ENCODE peak calls at places on chromosomes 1 and 21, in eight cellular contexts. One of them, this sample, is unnamed.

GRCh38 chr1:44884746-44885145 is 41.7 kb upstream of the PTCH2 start:
- DNase-seq in cardiac muscle cell: no peak
- DNase-seq in omental fat pad: no peak
- DNase-seq in SIG-M5: no peak
- DNase-seq in naive B cell: no peak
- DNase-seq in left ventricle myocardium superior: peak
- DNase-seq in activated CD4-positive, alpha-beta T cell treated with anti-CD3 and anti-CD28 coated beads, Interleukin-2, amount 10 ng/mL, durations not matched to agents 7 days and 5 days: no peak
- DNase-seq in heart left ventricle: peak
- DNase-seq in this sample: no peak

GRCh38 chr1:152110860-152111514 is 4.3 kb downstream of the TCHH start:
- DNase-seq in cardiac muscle cell: no peak
- DNase-seq in omental fat pad: no peak
- DNase-seq in SIG-M5: no peak
- DNase-seq in naive B cell: no peak
- DNase-seq in left ventricle myocardium superior: peak
- DNase-seq in activated CD4-positive, alpha-beta T cell treated with anti-CD3 and anti-CD28 coated beads, Interleukin-2, amount 10 ng/mL, durations not matched to agents 7 days and 5 days: peak
- DNase-seq in heart left ventricle: no peak
- DNase-seq in this sample: no peak

GRCh38 chr21:45535341-45536081 is 6.7 kb downstream of the SLC19A1 start:
- DNase-seq in cardiac muscle cell: no peak
- DNase-seq in omental fat pad: no peak
- DNase-seq in SIG-M5: no peak
- DNase-seq in naive B cell: no peak
- DNase-seq in left ventricle myocardium superior: peak
- DNase-seq in activated CD4-positive, alpha-beta T cell treated with anti-CD3 and anti-CD28 coated beads, Interleukin-2, amount 10 ng/mL, durations not matched to agents 7 days and 5 days: no peak
- DNase-seq in heart left ventricle: peak
- DNase-seq in this sample: no peak

GRCh38 chr1:202953412-202953811 is 4.7 kb downstream of the ADIPOR1 start:
- DNase-seq in cardiac muscle cell: no peak
- DNase-seq in omental fat pad: no peak
- DNase-seq in SIG-M5: no peak
- DNase-seq in naive B cell: no peak
- DNase-seq in left ventricle myocardium superior: no peak
- DNase-seq in activated CD4-positive, alpha-beta T cell treated with anti-CD3 and anti-CD28 coated beads, Interleukin-2, amount 10 ng/mL, durations not matched to agents 7 days and 5 days: no peak
- DNase-seq in heart left ventricle: no peak
- DNase-seq in this sample: no peak

GRCh38 chr1:221263831-221264767 is 384.9 kb downstream of the HLX start:
- DNase-seq in cardiac muscle cell: peak
- DNase-seq in omental fat pad: no peak
- DNase-seq in SIG-M5: no peak
- DNase-seq in naive B cell: peak
- DNase-seq in left ventricle myocardium superior: no peak
- DNase-seq in activated CD4-positive, alpha-beta T cell treated with anti-CD3 and anti-CD28 coated beads, Interleukin-2, amount 10 ng/mL, durations not matched to agents 7 days and 5 days: peak
- DNase-seq in heart left ventricle: peak
- DNase-seq in this sample: peak

GRCh38 chr1:228478912-228479665 is 8.1 kb upstream of the RNF187 start:
- DNase-seq in cardiac muscle cell: no peak
- DNase-seq in omental fat pad: no peak
- DNase-seq in SIG-M5: no peak
- DNase-seq in naive B cell: no peak
- DNase-seq in left ventricle myocardium superior: no peak
- DNase-seq in activated CD4-positive, alpha-beta T cell treated with anti-CD3 and anti-CD28 coated beads, Interleukin-2, amount 10 ng/mL, durations not matched to agents 7 days and 5 days: no peak
- DNase-seq in heart left ventricle: no peak
- DNase-seq in this sample: no peak

GRCh38 chr1:119918301-119918700 is 22.0 kb upstream of the ADAM30 start:
- DNase-seq in cardiac muscle cell: no peak
- DNase-seq in omental fat pad: no peak
- DNase-seq in SIG-M5: no peak
- DNase-seq in naive B cell: no peak
- DNase-seq in left ventricle myocardium superior: no peak
- DNase-seq in activated CD4-positive, alpha-beta T cell treated with anti-CD3 and anti-CD28 coated beads, Interleukin-2, amount 10 ng/mL, durations not matched to agents 7 days and 5 days: no peak
- DNase-seq in heart left ventricle: no peak
- DNase-seq in this sample: no peak

GRCh38 chr1:173467426-173467825 is 9.7 kb upstream of the PRDX6 start:
- DNase-seq in cardiac muscle cell: no peak
- DNase-seq in omental fat pad: no peak
- DNase-seq in SIG-M5: no peak
- DNase-seq in naive B cell: no peak
- DNase-seq in left ventricle myocardium superior: no peak
- DNase-seq in activated CD4-positive, alpha-beta T cell treated with anti-CD3 and anti-CD28 coated beads, Interleukin-2, amount 10 ng/mL, durations not matched to agents 7 days and 5 days: no peak
- DNase-seq in heart left ventricle: no peak
- DNase-seq in this sample: no peak

GRCh38 chr1:85297855-85298629 is 21.6 kb upstream of the BCL10 start:
- DNase-seq in cardiac muscle cell: no peak
- DNase-seq in omental fat pad: no peak
- DNase-seq in SIG-M5: no peak
- DNase-seq in naive B cell: peak
- DNase-seq in left ventricle myocardium superior: no peak
- DNase-seq in activated CD4-positive, alpha-beta T cell treated with anti-CD3 and anti-CD28 coated beads, Interleukin-2, amount 10 ng/mL, durations not matched to agents 7 days and 5 days: peak
- DNase-seq in heart left ventricle: no peak
- DNase-seq in this sample: peak

GRCh38 chr1:9068971-9069323 is 488 bp downstream of the SLC2A5 start:
- DNase-seq in cardiac muscle cell: no peak
- DNase-seq in omental fat pad: no peak
- DNase-seq in SIG-M5: no peak
- DNase-seq in naive B cell: no peak
- DNase-seq in left ventricle myocardium superior: no peak
- DNase-seq in activated CD4-positive, alpha-beta T cell treated with anti-CD3 and anti-CD28 coated beads, Interleukin-2, amount 10 ng/mL, durations not matched to agents 7 days and 5 days: no peak
- DNase-seq in heart left ventricle: no peak
- DNase-seq in this sample: no peak

GRCh38 chr1:64378826-64379225 is 91.1 kb upstream of the CACHD1 start:
- DNase-seq in cardiac muscle cell: no peak
- DNase-seq in omental fat pad: no peak
- DNase-seq in SIG-M5: no peak
- DNase-seq in naive B cell: no peak
- DNase-seq in left ventricle myocardium superior: no peak
- DNase-seq in activated CD4-positive, alpha-beta T cell treated with anti-CD3 and anti-CD28 coated beads, Interleukin-2, amount 10 ng/mL, durations not matched to agents 7 days and 5 days: no peak
- DNase-seq in heart left ventricle: no peak
- DNase-seq in this sample: no peak

GRCh38 chr1:187837787-187838186 is 1009.0 kb downstream of the PLA2G4A start:
- DNase-seq in cardiac muscle cell: no peak
- DNase-seq in omental fat pad: no peak
- DNase-seq in SIG-M5: no peak
- DNase-seq in naive B cell: no peak
- DNase-seq in left ventricle myocardium superior: no peak
- DNase-seq in activated CD4-positive, alpha-beta T cell treated with anti-CD3 and anti-CD28 coated beads, Interleukin-2, amount 10 ng/mL, durations not matched to agents 7 days and 5 days: no peak
- DNase-seq in heart left ventricle: no peak
- DNase-seq in this sample: no peak

GRCh38 chr21:43755820-43756594 is 20.1 kb downstream of the CSTB start:
- DNase-seq in cardiac muscle cell: no peak
- DNase-seq in omental fat pad: no peak
- DNase-seq in SIG-M5: no peak
- DNase-seq in naive B cell: no peak
- DNase-seq in left ventricle myocardium superior: no peak
- DNase-seq in activated CD4-positive, alpha-beta T cell treated with anti-CD3 and anti-CD28 coated beads, Interleukin-2, amount 10 ng/mL, durations not matched to agents 7 days and 5 days: no peak
- DNase-seq in heart left ventricle: no peak
- DNase-seq in this sample: no peak

GRCh38 chr1:77673030-77673429 is 9.4 kb downstream of the ZZZ3 start:
- DNase-seq in cardiac muscle cell: no peak
- DNase-seq in omental fat pad: no peak
- DNase-seq in SIG-M5: no peak
- DNase-seq in naive B cell: no peak
- DNase-seq in left ventricle myocardium superior: no peak
- DNase-seq in activated CD4-positive, alpha-beta T cell treated with anti-CD3 and anti-CD28 coated beads, Interleukin-2, amount 10 ng/mL, durations not matched to agents 7 days and 5 days: no peak
- DNase-seq in heart left ventricle: no peak
- DNase-seq in this sample: no peak

GRCh38 chr1:201266774-201267173 is 16.5 kb upstream of the PKP1 start:
- DNase-seq in cardiac muscle cell: no peak
- DNase-seq in omental fat pad: no peak
- DNase-seq in SIG-M5: peak
- DNase-seq in naive B cell: no peak
- DNase-seq in left ventricle myocardium superior: no peak
- DNase-seq in activated CD4-positive, alpha-beta T cell treated with anti-CD3 and anti-CD28 coated beads, Interleukin-2, amount 10 ng/mL, durations not matched to agents 7 days and 5 days: peak
- DNase-seq in heart left ventricle: no peak
- DNase-seq in this sample: no peak